ENCODE peak calls at places on chromosome 22, in nine cellular contexts. K is stomach, Q is transverse colon, T is A549, Z is suprapubic skin, M is sigmoid colon, X is ovary, R is K562, A is tibial nerve. S is an unnamed sample.

GRCh38 chr22:48035897-48036296 is 1273.4 kb downstream of the TBC1D22A start:
- DNase-seq in X (no peak), T (no peak), R (no peak), Z (no peak), Q (no peak), K (no peak), A (no peak), M (no peak), S (no peak)

GRCh38 chr22:38504731-38505594 is 1.1 kb downstream of the DDX17 start:
- DNase-seq in T (peak; percentile 41), A (peak; percentile 47), R (peak; percentile 62), M (peak; percentile 78), K (peak; percentile 63), X (peak; percentile 54), Q (peak; percentile 66), Z (no peak), S (peak; percentile 37)

GRCh38 chr22:19880786-19881569 is 26.3 kb upstream of the GNB1L start:
- DNase-seq in X (peak; percentile 46), K (no peak), T (peak; percentile 94), Q (no peak), A (peak; percentile 38), Z (peak; percentile 81), M (peak; percentile 74), R (no peak), S (no peak)

GRCh38 chr22:36258750-36259619 is 6.1 kb downstream of the APOL1 start:
- DNase-seq in Q (peak; percentile 47), T (no peak), X (peak; percentile 70), K (no peak), A (no peak), R (peak; percentile 40), Z (peak; percentile 61), M (peak; percentile 80), S (peak; percentile 51)

GRCh38 chr22:36879775-36880174 is 19.0 kb downstream of the NCF4 start:
- DNase-seq in K (no peak), A (no peak), X (no peak), Z (no peak), R (no peak), T (no peak), M (no peak), Q (no peak), S (no peak)

GRCh38 chr22:44685384-44686056 is 16.5 kb upstream of the PRR5 start:
- DNase-seq in A (no peak), T (peak; percentile 53), Z (no peak), Q (peak; percentile 72), R (peak; percentile 75), K (peak; percentile 70), X (no peak), M (no peak), S (no peak)

GRCh38 chr22:31148953-31149627 is 8.8 kb upstream of the PLA2G3 start:
- DNase-seq in X (peak; percentile 77), Q (peak; percentile 77), M (peak; percentile 89), R (peak; percentile 76), T (peak; percentile 72), K (peak; percentile 79), A (peak; percentile 53), Z (peak; percentile 69), S (no peak)

GRCh38 chr22:36253523-36254490 is 874 bp downstream of the APOL1 start:
- DNase-seq in M (peak; percentile 86), Q (peak; percentile 58), X (peak; percentile 58), K (peak; percentile 68), R (peak; percentile 20), A (peak; percentile 68), T (no peak), Z (no peak), S (peak; percentile 43)

GRCh38 chr22:23856721-23857605 is 712 bp upstream of the SLC2A11 start:
- DNase-seq in X (peak; percentile 72), R (no peak), Q (peak; percentile 60), K (no peak), M (peak; percentile 81), A (no peak), Z (no peak), T (no peak), S (peak; percentile 86)

GRCh38 chr22:40463017-40463631 is 92.7 kb downstream of the SGSM3 start:
- DNase-seq in R (peak; percentile 28), Z (no peak), M (no peak), Q (peak; percentile 27), A (no peak), T (no peak), X (no peak), K (no peak), S (peak; percentile 58)

GRCh38 chr22:44396727-44397722 is 84.3 kb upstream of the SHISAL1 start:
- DNase-seq in A (no peak), Q (peak; percentile 3), X (no peak), T (no peak), R (no peak), Z (peak; percentile 34), K (peak; percentile 13), M (no peak), S (no peak)

GRCh38 chr22:29633514-29634312 is 30.3 kb downstream of the NF2 start:
- DNase-seq in Q (no peak), K (no peak), A (no peak), T (no peak), R (peak; percentile 12), X (no peak), Z (no peak), M (no peak), S (no peak)

DNA sequence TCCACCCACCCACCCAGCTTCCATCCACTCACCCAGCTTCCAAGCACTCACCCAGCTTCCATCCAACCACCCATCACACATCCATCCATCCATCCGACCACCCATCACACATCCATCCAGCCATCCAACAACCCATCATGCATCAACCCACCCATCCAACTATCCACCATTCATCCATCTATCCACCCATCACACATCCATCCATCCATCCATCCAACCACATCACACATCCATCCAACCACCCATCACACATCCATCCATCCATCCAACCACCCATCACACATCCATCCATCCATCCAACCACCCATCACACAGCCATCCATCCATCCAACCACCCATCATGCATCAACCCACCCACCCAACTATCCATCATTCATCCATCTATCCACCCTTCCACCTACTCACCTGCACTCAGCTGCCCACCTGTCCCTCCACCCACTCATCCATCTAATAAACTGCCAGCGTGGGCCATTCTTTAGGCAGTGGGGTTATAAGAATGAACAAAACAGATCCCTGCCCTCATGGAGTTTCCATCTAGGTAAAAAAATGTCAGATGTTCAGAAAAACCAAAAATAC is 88.2 kb downstream of the CELSR1 start:
- DNase-seq in K (no peak), M (no peak), T (no peak), Z (no peak), A (no peak), R (no peak), Q (no peak), X (no peak), S (no peak)
- H3K4me1 ChIP-seq in K (peaks cover 34% of the 10 kb centered on the region), M (no peaks in the 10 kb centered on the region), T (peaks cover 31% of the 10 kb centered on the region), Z (peaks cover 44% of the 10 kb centered on the region), A (no peaks in the 10 kb centered on the region), R (no peaks in the 10 kb centered on the region), Q (peaks cover 1% of the 10 kb centered on the region), X (no peaks in the 10 kb centered on the region), S (peaks cover 36% of the 10 kb centered on the region)

DNA sequence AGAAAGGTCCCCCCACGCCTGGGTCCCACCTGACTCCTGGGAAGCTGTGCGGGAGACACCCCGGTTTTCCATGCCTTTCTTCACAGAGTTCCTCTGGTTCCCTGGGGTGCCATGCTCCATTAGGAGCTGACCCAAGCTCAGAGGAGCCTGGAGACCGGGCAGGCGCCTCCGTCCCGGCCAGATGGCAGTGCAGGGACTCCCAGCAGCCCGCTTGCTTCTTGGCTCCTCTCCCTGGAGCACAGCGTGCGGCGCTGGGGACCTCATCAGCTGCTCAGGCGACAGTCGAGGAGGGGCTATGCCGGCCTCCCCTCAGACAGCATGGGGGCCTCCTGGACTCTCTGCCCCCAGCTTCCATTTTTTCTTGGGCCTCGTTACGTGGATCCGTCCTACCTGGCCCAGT is 13.1 kb upstream of the TTLL12 start:
- DNase-seq in Q (no peak), A (no peak), M (no peak), R (no peak), T (no peak), Z (no peak), K (no peak), X (no peak), S (peak; percentile 74)
- TF ChIP-seq EP300 in Q (no peak), A (no peak), M (no peak), R (no peak), T (no peak), Z (no peak), K (no peak), X (no peak), S (no peak)

DNA sequence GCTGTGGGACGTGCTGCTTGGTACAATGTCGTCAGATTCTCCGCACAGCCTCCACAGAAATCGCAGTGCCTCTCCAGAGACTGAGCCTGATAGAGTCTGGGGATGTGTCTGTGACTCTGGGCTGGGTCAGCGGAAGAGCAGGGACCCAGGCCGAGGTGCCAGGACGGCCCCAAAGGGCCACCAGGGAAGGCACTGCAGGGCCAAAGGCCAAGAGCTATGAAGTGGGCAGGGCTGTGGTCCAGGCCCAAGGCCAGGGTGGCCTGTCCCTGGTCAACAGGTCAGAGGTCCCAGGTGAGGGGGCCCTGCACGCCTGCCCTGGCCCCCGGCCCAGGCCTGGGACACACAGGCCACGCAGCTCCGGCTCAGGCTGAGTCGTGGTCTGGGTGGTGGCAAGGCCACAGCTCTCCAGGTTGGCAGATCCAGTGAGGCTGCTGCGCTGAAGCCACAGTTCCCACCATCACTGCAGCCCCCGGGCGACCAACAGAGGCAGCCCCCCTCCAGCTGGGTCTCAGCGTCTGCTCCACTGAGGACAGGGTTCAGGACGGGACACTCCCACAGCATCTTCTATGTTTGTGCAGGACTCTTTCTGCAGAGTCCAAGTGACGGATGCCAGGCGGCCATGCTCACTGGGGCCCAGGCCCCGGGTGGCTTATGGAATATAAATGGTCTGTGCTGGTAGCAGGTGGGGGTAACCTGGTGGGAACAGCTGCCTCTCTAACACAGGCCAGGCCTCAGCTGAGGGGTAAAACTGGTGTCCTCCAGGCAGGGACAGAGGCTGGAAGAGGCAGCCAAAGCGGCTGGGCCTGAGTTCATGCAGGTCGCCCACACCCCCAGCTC is 4.8 kb upstream of the PIM3 start:
- DNase-seq in Q (peak; percentile 6), K (no peak), A (no peak), R (no peak), M (peak; percentile 53), T (no peak), X (peak; percentile 38), Z (no peak), S (peak; percentile 70)
- H3K4me1 ChIP-seq in Q (peaks cover 49% of the 10 kb centered on the region), K (peaks cover 84% of the 10 kb centered on the region), A (peaks cover 16% of the 10 kb centered on the region), R (peaks cover 12% of the 10 kb centered on the region), M (peaks cover 27% of the 10 kb centered on the region), T (peaks cover 42% of the 10 kb centered on the region), X (peaks cover 6% of the 10 kb centered on the region), Z (peaks cover 77% of the 10 kb centered on the region), S (peaks cover 77% of the 10 kb centered on the region)

DNA sequence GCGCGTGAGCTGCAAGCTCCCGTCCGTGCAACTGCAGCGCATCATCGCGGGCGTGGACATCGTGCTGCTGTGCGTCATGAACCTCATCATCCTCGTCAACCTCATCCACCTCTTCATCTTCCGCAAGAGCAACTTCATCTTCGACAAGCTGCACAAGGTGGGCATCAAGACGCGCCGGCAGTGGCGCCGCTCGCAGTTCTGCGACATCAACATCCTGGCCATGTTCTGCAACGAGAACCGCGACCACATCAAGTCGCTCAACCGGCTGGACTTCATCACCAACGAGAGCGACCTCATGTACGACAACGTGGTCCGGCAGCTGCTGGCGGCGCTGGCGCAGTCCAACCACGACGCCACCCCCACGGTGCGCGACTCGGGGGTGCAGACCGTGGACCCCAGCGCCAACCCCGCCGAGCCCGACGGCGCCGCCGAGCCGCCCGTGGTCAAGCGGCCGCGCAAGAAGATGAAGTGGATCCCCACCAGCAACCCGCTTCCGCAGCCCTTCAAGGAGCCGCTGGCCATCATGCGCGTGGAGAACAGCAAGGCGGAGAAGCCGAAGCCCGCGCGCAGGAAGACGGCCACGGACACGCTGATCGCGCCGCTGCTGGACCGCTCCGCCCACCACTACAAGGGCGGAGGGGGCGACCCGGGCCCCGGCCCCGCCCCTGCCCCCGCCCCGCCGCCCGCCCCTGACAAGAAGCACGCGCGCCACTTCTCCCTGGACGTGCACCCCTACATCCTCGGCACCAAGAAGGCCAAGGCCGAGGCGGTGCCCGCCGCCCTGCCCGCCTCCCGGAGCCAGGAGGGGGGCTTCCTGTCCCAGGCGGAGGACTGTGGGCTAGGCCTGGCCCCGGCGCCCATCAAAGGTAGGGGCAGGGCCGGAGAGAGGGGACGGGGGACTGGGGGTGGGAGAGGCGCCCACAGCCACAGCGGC is 7.3 kb downstream of the PANX2 start:
- DNase-seq in Q (no peak), X (peak; percentile 57), T (no peak), K (no peak), R (no peak), M (peak; percentile 56), A (no peak), Z (peak; percentile 52), S (peak; percentile 82)
- TF ChIP-seq EP300 in Q (no peak), X (no peak), T (no peak), K (no peak), R (no peak), M (no peak), A (no peak), Z (no peak), S (no peak)

S was measured in upper lobe of left lung.